ENCODE peak calls at places on chromosomes 11 and 22, in seven cellular contexts. One of them, this sample, is unnamed.

GRCh38 chr11:20457934-20458333 is 70.4 kb downstream of the PRMT3 start:
- DNase-seq in stimulated activated CD4-positive, alpha-beta T cell treated with anti-CD3 and anti-CD28 coated beads, Interleukin-4, amount 100 ng/mL, for 48 hours: no peak
- DNase-seq in CD4-positive, alpha-beta T cell: no peak
- DNase-seq in mammary epithelial cell: no peak
- DNase-seq in non-pigmented ciliary epithelial cell: no peak
- DNase-seq in occipital lobe: no peak
- DNase-seq in WTC11: no peak
- DNase-seq in this sample: no peak

GRCh38 chr11:64571050-64571409 is 20.0 kb upstream of the SLC22A12 start:
- DNase-seq in stimulated activated CD4-positive, alpha-beta T cell treated with anti-CD3 and anti-CD28 coated beads, Interleukin-4, amount 100 ng/mL, for 48 hours: no peak
- DNase-seq in CD4-positive, alpha-beta T cell: no peak
- DNase-seq in mammary epithelial cell: no peak
- DNase-seq in non-pigmented ciliary epithelial cell: no peak
- DNase-seq in occipital lobe: no peak
- DNase-seq in WTC11: no peak
- DNase-seq in this sample: no peak

GRCh38 chr11:119699227-119699626 is 29.8 kb downstream of the NECTIN1 start:
- DNase-seq in stimulated activated CD4-positive, alpha-beta T cell treated with anti-CD3 and anti-CD28 coated beads, Interleukin-4, amount 100 ng/mL, for 48 hours: no peak
- DNase-seq in CD4-positive, alpha-beta T cell: no peak
- DNase-seq in mammary epithelial cell: peak; percentile 68
- DNase-seq in non-pigmented ciliary epithelial cell: no peak
- DNase-seq in occipital lobe: no peak
- DNase-seq in WTC11: no peak
- DNase-seq in this sample: no peak

GRCh38 chr11:63680842-63681207 is 475 bp upstream of the RTN3 start:
- DNase-seq in stimulated activated CD4-positive, alpha-beta T cell treated with anti-CD3 and anti-CD28 coated beads, Interleukin-4, amount 100 ng/mL, for 48 hours: no peak
- DNase-seq in CD4-positive, alpha-beta T cell: no peak
- DNase-seq in mammary epithelial cell: peak; percentile 52
- DNase-seq in non-pigmented ciliary epithelial cell: no peak
- DNase-seq in occipital lobe: peak; percentile 52
- DNase-seq in WTC11: no peak
- DNase-seq in this sample: no peak

GRCh38 chr22:44838316-44839016 is 86.1 kb downstream of the ARHGAP8 start:
- DNase-seq in stimulated activated CD4-positive, alpha-beta T cell treated with anti-CD3 and anti-CD28 coated beads, Interleukin-4, amount 100 ng/mL, for 48 hours: no peak
- DNase-seq in CD4-positive, alpha-beta T cell: no peak
- DNase-seq in mammary epithelial cell: no peak
- DNase-seq in non-pigmented ciliary epithelial cell: no peak
- DNase-seq in occipital lobe: no peak
- DNase-seq in WTC11: no peak
- DNase-seq in this sample: no peak

GRCh38 chr11:17550455-17551346 is 3.6 kb downstream of the OTOG start:
- DNase-seq in stimulated activated CD4-positive, alpha-beta T cell treated with anti-CD3 and anti-CD28 coated beads, Interleukin-4, amount 100 ng/mL, for 48 hours: no peak
- DNase-seq in CD4-positive, alpha-beta T cell: no peak
- DNase-seq in mammary epithelial cell: no peak
- DNase-seq in non-pigmented ciliary epithelial cell: no peak
- DNase-seq in occipital lobe: no peak
- DNase-seq in WTC11: no peak
- DNase-seq in this sample: no peak

GRCh38 chr11:7571640-7572000 is 57.8 kb downstream of the PPFIBP2 start:
- DNase-seq in stimulated activated CD4-positive, alpha-beta T cell treated with anti-CD3 and anti-CD28 coated beads, Interleukin-4, amount 100 ng/mL, for 48 hours: no peak
- DNase-seq in CD4-positive, alpha-beta T cell: no peak
- DNase-seq in mammary epithelial cell: peak; percentile 56
- DNase-seq in non-pigmented ciliary epithelial cell: no peak
- DNase-seq in occipital lobe: peak; percentile 34
- DNase-seq in WTC11: peak; percentile 86
- DNase-seq in this sample: peak; percentile 64

GRCh38 chr11:84714316-84714780 is 912.8 kb downstream of the DLG2 start:
- DNase-seq in stimulated activated CD4-positive, alpha-beta T cell treated with anti-CD3 and anti-CD28 coated beads, Interleukin-4, amount 100 ng/mL, for 48 hours: no peak
- DNase-seq in CD4-positive, alpha-beta T cell: peak; percentile 6
- DNase-seq in mammary epithelial cell: peak; percentile 45
- DNase-seq in non-pigmented ciliary epithelial cell: peak; percentile 3
- DNase-seq in occipital lobe: no peak
- DNase-seq in WTC11: peak; percentile 87
- DNase-seq in this sample: no peak

GRCh38 chr11:134515081-134515960 is 103.3 kb upstream of the B3GAT1 start:
- DNase-seq in stimulated activated CD4-positive, alpha-beta T cell treated with anti-CD3 and anti-CD28 coated beads, Interleukin-4, amount 100 ng/mL, for 48 hours: no peak
- DNase-seq in CD4-positive, alpha-beta T cell: no peak
- DNase-seq in mammary epithelial cell: no peak
- DNase-seq in non-pigmented ciliary epithelial cell: no peak
- DNase-seq in occipital lobe: no peak
- DNase-seq in WTC11: no peak
- DNase-seq in this sample: no peak

GRCh38 chr11:119907122-119907933 is 178.3 kb upstream of the NECTIN1 start:
- DNase-seq in stimulated activated CD4-positive, alpha-beta T cell treated with anti-CD3 and anti-CD28 coated beads, Interleukin-4, amount 100 ng/mL, for 48 hours: no peak
- DNase-seq in CD4-positive, alpha-beta T cell: no peak
- DNase-seq in mammary epithelial cell: no peak
- DNase-seq in non-pigmented ciliary epithelial cell: no peak
- DNase-seq in occipital lobe: no peak
- DNase-seq in WTC11: no peak
- DNase-seq in this sample: peak; percentile 89

GRCh38 chr11:21707116-21707769 is 485.6 kb upstream of the ANO5 start:
- DNase-seq in stimulated activated CD4-positive, alpha-beta T cell treated with anti-CD3 and anti-CD28 coated beads, Interleukin-4, amount 100 ng/mL, for 48 hours: no peak
- DNase-seq in CD4-positive, alpha-beta T cell: no peak
- DNase-seq in mammary epithelial cell: no peak
- DNase-seq in non-pigmented ciliary epithelial cell: no peak
- DNase-seq in occipital lobe: no peak
- DNase-seq in WTC11: no peak
- DNase-seq in this sample: no peak

GRCh38 chr11:119284344-119285157 is 32.4 kb downstream of the MCAM start:
- DNase-seq in stimulated activated CD4-positive, alpha-beta T cell treated with anti-CD3 and anti-CD28 coated beads, Interleukin-4, amount 100 ng/mL, for 48 hours: no peak
- DNase-seq in CD4-positive, alpha-beta T cell: no peak
- DNase-seq in mammary epithelial cell: peak; percentile 35
- DNase-seq in non-pigmented ciliary epithelial cell: no peak
- DNase-seq in occipital lobe: no peak
- DNase-seq in WTC11: no peak
- DNase-seq in this sample: peak; percentile 77

GRCh38 chr11:76788661-76789442 is 5.7 kb downstream of the TSKU start:
- DNase-seq in stimulated activated CD4-positive, alpha-beta T cell treated with anti-CD3 and anti-CD28 coated beads, Interleukin-4, amount 100 ng/mL, for 48 hours: no peak
- DNase-seq in CD4-positive, alpha-beta T cell: no peak
- DNase-seq in mammary epithelial cell: peak; percentile 98
- DNase-seq in non-pigmented ciliary epithelial cell: no peak
- DNase-seq in occipital lobe: no peak
- DNase-seq in WTC11: no peak
- DNase-seq in this sample: peak; percentile 92

GRCh38 chr11:46200537-46201281 is 76.8 kb upstream of the CREB3L1 start:
- DNase-seq in stimulated activated CD4-positive, alpha-beta T cell treated with anti-CD3 and anti-CD28 coated beads, Interleukin-4, amount 100 ng/mL, for 48 hours: no peak
- DNase-seq in CD4-positive, alpha-beta T cell: no peak
- DNase-seq in mammary epithelial cell: peak; percentile 22
- DNase-seq in non-pigmented ciliary epithelial cell: no peak
- DNase-seq in occipital lobe: no peak
- DNase-seq in WTC11: no peak
- DNase-seq in this sample: no peak

GRCh38 chr11:118565062-118565461 is 669 bp downstream of the IFT46 start:
- DNase-seq in stimulated activated CD4-positive, alpha-beta T cell treated with anti-CD3 and anti-CD28 coated beads, Interleukin-4, amount 100 ng/mL, for 48 hours: no peak
- DNase-seq in CD4-positive, alpha-beta T cell: no peak
- DNase-seq in mammary epithelial cell: peak; percentile 13
- DNase-seq in non-pigmented ciliary epithelial cell: no peak
- DNase-seq in occipital lobe: peak; percentile 17
- DNase-seq in WTC11: no peak
- DNase-seq in this sample: no peak

GRCh38 chr22:23418159-23418788 is 161.8 kb downstream of the IGLL1 start:
- DNase-seq in stimulated activated CD4-positive, alpha-beta T cell treated with anti-CD3 and anti-CD28 coated beads, Interleukin-4, amount 100 ng/mL, for 48 hours: no peak
- DNase-seq in CD4-positive, alpha-beta T cell: no peak
- DNase-seq in mammary epithelial cell: no peak
- DNase-seq in non-pigmented ciliary epithelial cell: no peak
- DNase-seq in occipital lobe: no peak
- DNase-seq in WTC11: no peak
- DNase-seq in this sample: peak; percentile 92

GRCh38 chr11:66069715-66070603 is at the start of gene PACS1:
- DNase-seq in stimulated activated CD4-positive, alpha-beta T cell treated with anti-CD3 and anti-CD28 coated beads, Interleukin-4, amount 100 ng/mL, for 48 hours: peak; percentile 56
- DNase-seq in CD4-positive, alpha-beta T cell: peak; percentile 74
- DNase-seq in mammary epithelial cell: peak; percentile 48
- DNase-seq in non-pigmented ciliary epithelial cell: no peak
- DNase-seq in occipital lobe: peak; percentile 50
- DNase-seq in WTC11: peak; percentile 73
- DNase-seq in this sample: peak; percentile 82

GRCh38 chr11:19561011-19561410 is 151.6 kb upstream of the NAV2 start:
- DNase-seq in stimulated activated CD4-positive, alpha-beta T cell treated with anti-CD3 and anti-CD28 coated beads, Interleukin-4, amount 100 ng/mL, for 48 hours: no peak
- DNase-seq in CD4-positive, alpha-beta T cell: no peak
- DNase-seq in mammary epithelial cell: no peak
- DNase-seq in non-pigmented ciliary epithelial cell: peak; percentile 14
- DNase-seq in occipital lobe: no peak
- DNase-seq in WTC11: no peak
- DNase-seq in this sample: no peak

GRCh38 chr11:112293614-112294013 is 33.0 kb upstream of the PLET1 start:
- DNase-seq in stimulated activated CD4-positive, alpha-beta T cell treated with anti-CD3 and anti-CD28 coated beads, Interleukin-4, amount 100 ng/mL, for 48 hours: no peak
- DNase-seq in CD4-positive, alpha-beta T cell: no peak
- DNase-seq in mammary epithelial cell: no peak
- DNase-seq in non-pigmented ciliary epithelial cell: no peak
- DNase-seq in occipital lobe: no peak
- DNase-seq in WTC11: no peak
- DNase-seq in this sample: no peak

GRCh38 chr22:39598017-39598965 is 27.7 kb downstream of the CACNA1I start:
- DNase-seq in stimulated activated CD4-positive, alpha-beta T cell treated with anti-CD3 and anti-CD28 coated beads, Interleukin-4, amount 100 ng/mL, for 48 hours: peak; percentile 86
- DNase-seq in CD4-positive, alpha-beta T cell: peak; percentile 77
- DNase-seq in mammary epithelial cell: peak; percentile 43
- DNase-seq in non-pigmented ciliary epithelial cell: no peak
- DNase-seq in occipital lobe: no peak
- DNase-seq in WTC11: peak; percentile 97
- DNase-seq in this sample: no peak

GRCh38 chr11:125463590-125464265 is 32.3 kb downstream of the FEZ1 start:
- DNase-seq in stimulated activated CD4-positive, alpha-beta T cell treated with anti-CD3 and anti-CD28 coated beads, Interleukin-4, amount 100 ng/mL, for 48 hours: no peak
- DNase-seq in CD4-positive, alpha-beta T cell: no peak
- DNase-seq in mammary epithelial cell: no peak
- DNase-seq in non-pigmented ciliary epithelial cell: no peak
- DNase-seq in occipital lobe: no peak
- DNase-seq in WTC11: no peak
- DNase-seq in this sample: no peak

GRCh38 chr11:134341805-134342571 is 10.2 kb downstream of the GLB1L2 start:
- DNase-seq in stimulated activated CD4-positive, alpha-beta T cell treated with anti-CD3 and anti-CD28 coated beads, Interleukin-4, amount 100 ng/mL, for 48 hours: no peak
- DNase-seq in CD4-positive, alpha-beta T cell: no peak
- DNase-seq in mammary epithelial cell: no peak
- DNase-seq in non-pigmented ciliary epithelial cell: no peak
- DNase-seq in occipital lobe: no peak
- DNase-seq in WTC11: no peak
- DNase-seq in this sample: no peak

GRCh38 chr11:121086866-121087265 is 14.2 kb upstream of the TECTA start:
- DNase-seq in stimulated activated CD4-positive, alpha-beta T cell treated with anti-CD3 and anti-CD28 coated beads, Interleukin-4, amount 100 ng/mL, for 48 hours: no peak
- DNase-seq in CD4-positive, alpha-beta T cell: no peak
- DNase-seq in mammary epithelial cell: no peak
- DNase-seq in non-pigmented ciliary epithelial cell: no peak
- DNase-seq in occipital lobe: no peak
- DNase-seq in WTC11: no peak
- DNase-seq in this sample: peak; percentile 11

GRCh38 chr11:118623291-118623655 is 15.9 kb downstream of the PHLDB1 start:
- DNase-seq in stimulated activated CD4-positive, alpha-beta T cell treated with anti-CD3 and anti-CD28 coated beads, Interleukin-4, amount 100 ng/mL, for 48 hours: no peak
- DNase-seq in CD4-positive, alpha-beta T cell: no peak
- DNase-seq in mammary epithelial cell: peak; percentile 95
- DNase-seq in non-pigmented ciliary epithelial cell: no peak
- DNase-seq in occipital lobe: no peak
- DNase-seq in WTC11: no peak
- DNase-seq in this sample: peak; percentile 16

GRCh38 chr22:40374567-40374966 is 4.2 kb downstream of the SGSM3 start:
- DNase-seq in stimulated activated CD4-positive, alpha-beta T cell treated with anti-CD3 and anti-CD28 coated beads, Interleukin-4, amount 100 ng/mL, for 48 hours: no peak
- DNase-seq in CD4-positive, alpha-beta T cell: no peak
- DNase-seq in mammary epithelial cell: no peak
- DNase-seq in non-pigmented ciliary epithelial cell: no peak
- DNase-seq in occipital lobe: no peak
- DNase-seq in WTC11: no peak
- DNase-seq in this sample: no peak

GRCh38 chr11:116928102-116928777 is 90.8 kb upstream of the APOA1 start:
- DNase-seq in stimulated activated CD4-positive, alpha-beta T cell treated with anti-CD3 and anti-CD28 coated beads, Interleukin-4, amount 100 ng/mL, for 48 hours: no peak
- DNase-seq in CD4-positive, alpha-beta T cell: peak; percentile 12
- DNase-seq in mammary epithelial cell: no peak
- DNase-seq in non-pigmented ciliary epithelial cell: no peak
- DNase-seq in occipital lobe: no peak
- DNase-seq in WTC11: no peak
- DNase-seq in this sample: no peak

GRCh38 chr11:77055056-77055680 is 11.6 kb upstream of the CAPN5 start:
- DNase-seq in stimulated activated CD4-positive, alpha-beta T cell treated with anti-CD3 and anti-CD28 coated beads, Interleukin-4, amount 100 ng/mL, for 48 hours: no peak
- DNase-seq in CD4-positive, alpha-beta T cell: no peak
- DNase-seq in mammary epithelial cell: no peak
- DNase-seq in non-pigmented ciliary epithelial cell: no peak
- DNase-seq in occipital lobe: no peak
- DNase-seq in WTC11: no peak
- DNase-seq in this sample: no peak